ENCODE peak calls at places on chromosomes 13 and 19, in five cellular contexts. B is HCT116; A is keratinocyte; G is cardiac fibroblast; X is CD8-positive, alpha-beta T cell. Q is an unnamed sample.

GRCh38 chr13:21389124-21389523 is 70.0 kb downstream of the ZDHHC20 start:
- DNase-seq in B (no peak), A (no peak), G (no peak), X (no peak), Q (no peak)

GRCh38 chr19:36030264-36031148 is 2.2 kb downstream of the CLIP3 start:
- DNase-seq in B (no peak), A (no peak), G (peak), X (no peak), Q (no peak)

GRCh38 chr19:30074096-30074495 is 132.1 kb downstream of the URI1 start:
- DNase-seq in B (no peak), A (no peak), G (no peak), X (no peak), Q (no peak)

GRCh38 chr19:31074751-31075150 is 274.5 kb downstream of the TSHZ3 start:
- DNase-seq in B (no peak), A (no peak), G (no peak), X (no peak), Q (no peak)

GRCh38 chr19:49779731-49780578 is 13.2 kb downstream of the AP2A1 start:
- DNase-seq in B (no peak), A (no peak), G (no peak), X (no peak), Q (no peak)

GRCh38 chr13:28449826-28450773 is 44.8 kb downstream of the FLT1 start:
- DNase-seq in B (no peak), A (no peak), G (no peak), X (no peak), Q (no peak)

GRCh38 chr19:2273356-2274184 is 8.4 kb downstream of the PEAK3 start:
- DNase-seq in B (peak), A (no peak), G (peak), X (peak), Q (no peak)

GRCh38 chr13:98184796-98185195 is 7.7 kb upstream of the RNF113B start:
- DNase-seq in B (no peak), A (no peak), G (no peak), X (no peak), Q (no peak)

GRCh38 chr13:98990701-98991100 is 12.8 kb upstream of the DOCK9 start:
- DNase-seq in B (no peak), A (no peak), G (no peak), X (no peak), Q (no peak)

GRCh38 chr13:52067237-52067636 is 42.7 kb downstream of the UTP14C start:
- DNase-seq in B (peak), A (no peak), G (no peak), X (no peak), Q (no peak)

GRCh38 chr19:40433391-40434216 is 7.8 kb upstream of the SERTAD1 start:
- DNase-seq in B (no peak), A (no peak), G (peak), X (no peak), Q (peak)

DNA sequence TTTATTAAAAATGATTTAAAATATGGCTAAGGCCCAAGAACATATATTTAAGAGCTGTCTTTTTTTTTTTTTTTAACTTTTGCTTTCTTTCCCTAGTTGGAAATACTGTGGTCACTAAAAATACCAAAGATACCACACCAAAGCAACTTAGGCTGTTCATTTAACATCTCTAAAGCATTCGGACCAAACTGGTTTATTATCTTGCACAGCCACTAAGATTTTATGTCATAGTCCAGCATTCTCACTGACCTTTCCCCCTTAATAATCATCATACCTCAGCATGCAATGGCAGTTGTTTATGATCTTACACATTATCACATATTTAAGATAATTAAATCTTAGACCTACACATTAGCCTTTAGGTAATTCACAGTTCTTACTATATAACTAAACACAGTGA is 74.0 kb downstream of the CDK8 start:
- DNase-seq in B (no peak), A (no peak), G (no peak), X (no peak), Q (no peak)
- H3K4me3 ChIP-seq in B (no peak), A (no peak), G (no peak), X (no peak), Q (no peak)

GRCh38 chr19:52322429-52322828 is 13.6 kb upstream of the ZNF610 start:
- DNase-seq in B (no peak), A (no peak), G (no peak), X (no peak), Q (no peak)
- H3K4me3 ChIP-seq in B (no peak), A (no peak), G (no peak), X (peak), Q (no peak)

DNA sequence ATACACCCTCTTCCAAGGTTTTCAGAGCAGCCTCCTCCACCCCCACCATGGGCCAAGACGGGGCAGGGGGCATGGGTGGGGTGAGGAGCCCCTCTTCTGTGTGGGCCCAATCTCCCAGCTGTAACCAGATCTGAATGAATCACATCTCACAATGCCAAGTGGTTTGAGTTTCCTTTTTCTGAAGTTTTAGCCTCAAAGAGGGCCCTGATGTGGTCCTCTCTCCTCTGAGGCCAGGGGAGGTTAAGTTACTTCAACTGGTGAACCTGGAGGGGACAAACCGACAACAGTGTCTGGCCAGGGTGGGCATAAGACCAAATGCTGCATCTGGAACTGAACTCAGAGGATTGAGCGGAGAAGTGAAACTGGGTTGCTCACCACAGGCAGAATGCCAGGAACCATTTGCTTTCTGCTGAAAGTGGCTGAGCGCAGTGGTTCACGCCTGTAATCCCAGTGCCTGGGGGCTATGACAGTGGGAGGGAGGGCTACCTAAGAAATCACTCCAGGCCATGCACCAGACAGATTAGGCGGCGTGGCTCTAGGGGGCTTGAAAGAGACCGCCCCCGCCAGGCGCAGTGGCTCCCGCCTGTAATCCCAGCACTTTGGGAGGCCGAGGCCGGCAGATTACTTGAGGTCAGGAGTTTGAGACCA is 15.4 kb upstream of the IRGC start:
- DNase-seq in B (no peak), A (peak), G (peak), X (no peak), Q (peak)
- H3K4me3 ChIP-seq in B (peak), A (peak), G (no peak), X (no peak), Q (no peak)

DNA sequence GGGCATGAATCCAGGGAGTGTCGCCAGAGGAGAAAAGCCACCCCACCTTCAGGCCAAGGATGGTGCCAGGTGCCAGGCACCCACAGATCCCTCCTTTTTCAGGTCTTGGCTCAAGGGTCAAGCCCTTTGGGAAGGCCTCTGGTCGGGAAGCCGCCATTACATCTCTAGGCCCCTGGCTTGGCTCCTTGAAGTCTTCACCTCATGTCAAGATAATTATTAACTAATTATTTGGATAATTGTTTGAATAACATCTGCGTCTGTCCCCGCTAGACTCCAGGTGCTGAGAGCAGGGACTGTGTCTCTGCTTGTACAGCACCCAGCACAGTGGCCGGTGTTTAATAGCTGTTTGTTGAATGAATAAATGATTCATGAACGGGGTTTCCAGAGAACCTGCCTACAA is 1.2 kb downstream of the KLK13 start:
- DNase-seq in B (no peak), A (no peak), G (no peak), X (no peak), Q (no peak)
- H3K4me3 ChIP-seq in B (no peak), A (no peak), G (no peak), X (no peak), Q (no peak)

GRCh38 chr19:56142087-56142787 is 1.1 kb downstream of the ZNF444 start:
- DNase-seq in B (no peak), A (no peak), G (no peak), X (no peak), Q (no peak)
- H3K4me3 ChIP-seq in B (no peak), A (peak), G (peak), X (peak), Q (peak)

GRCh38 chr13:100826441-100826840 is 151.8 kb upstream of the TMTC4 start:
- DNase-seq in B (no peak), A (no peak), G (no peak), X (no peak), Q (no peak)
- H3K4me3 ChIP-seq in B (no peak), A (no peak), G (no peak), X (no peak), Q (no peak)

GRCh38 chr19:13505761-13506549 is at the start of gene CACNA1A:
- DNase-seq in B (no peak), A (no peak), G (peak), X (no peak), Q (no peak)
- H3K4me3 ChIP-seq in B (no peak), A (no peak), G (peak), X (no peak), Q (peak)

GRCh38 chr19:3372413-3372812 is 6.0 kb downstream of the NFIC start:
- DNase-seq in B (no peak), A (no peak), G (no peak), X (no peak), Q (no peak)

GRCh38 chr19:3378352-3379146 is 12.2 kb downstream of the NFIC start:
- DNase-seq in B (no peak), A (no peak), G (no peak), X (no peak), Q (no peak)

GRCh38 chr19:3374369-3375112 is 8.2 kb downstream of the NFIC start:
- DNase-seq in B (no peak), A (no peak), G (peak), X (no peak), Q (no peak)

GRCh38 chr19:3373971-3374368 is 7.6 kb downstream of the NFIC start:
- DNase-seq in B (no peak), A (no peak), G (no peak), X (no peak), Q (no peak)

GRCh38 chr19:3375221-3376088 is 9.1 kb downstream of the NFIC start:
- DNase-seq in B (no peak), A (no peak), G (peak), X (no peak), Q (peak)
- H3K4me3 ChIP-seq in B (no peak), A (no peak), G (peak), X (no peak), Q (no peak)